ENCODE peak calls at places on chromosomes 11 and 22, in ten cellular contexts. V is CD8-positive, alpha-beta memory T cell; O is astrocyte of the spinal cord; F is MM.1S; X is brain microvascular endothelial cell; C is stomach; J is tibial artery; K is IMR-90; M is aorta; H is transverse colon. Z is an unnamed sample.

GRCh38 chr22:19823638-19824196 is 31.0 kb downstream of the GNB1L start:
- DNase-seq in V (no peak), M (no peak), K (no peak), F (peak), O (no peak), C (peak), J (no peak), X (no peak), H (no peak), Z (no peak)

GRCh38 chr11:19719960-19720359 is 7.3 kb downstream of the NAV2 start:
- DNase-seq in J (no peak), X (no peak), V (no peak), F (no peak), M (no peak), O (no peak), K (no peak), C (no peak), H (no peak), Z (no peak)

GRCh38 chr11:61841636-61842332 is 13.7 kb downstream of the FADS2 start:
- DNase-seq in M (no peak), V (no peak), H (no peak), O (no peak), K (no peak), C (no peak), F (no peak), X (no peak), J (no peak), Z (peak)

GRCh38 chr11:86116386-86116726 is 47.5 kb upstream of the PICALM start:
- DNase-seq in H (no peak), M (no peak), J (no peak), V (no peak), C (no peak), O (peak), X (peak), K (peak), F (peak), Z (no peak)

GRCh38 chr11:104968365-104968855 is at the start of gene CASP4:
- DNase-seq in M (no peak), V (peak), F (peak), K (peak), H (peak), C (no peak), J (no peak), O (peak), X (peak), Z (no peak)

GRCh38 chr22:37259540-37260029 is 15.5 kb upstream of the RAC2 start:
- DNase-seq in C (no peak), F (no peak), O (peak), X (peak), V (peak), H (no peak), K (peak), J (no peak), M (peak), Z (peak)

GRCh38 chr22:27213766-27214581 is 556.6 kb downstream of the MIAT start:
- DNase-seq in K (peak), J (peak), C (no peak), O (peak), X (peak), H (peak), V (no peak), F (no peak), M (peak), Z (no peak)

GRCh38 chr22:48866906-48867597 is 960.6 kb downstream of the BRD1 start:
- DNase-seq in J (no peak), M (no peak), F (no peak), H (no peak), X (no peak), V (no peak), K (no peak), O (no peak), C (no peak), Z (peak)

GRCh38 chr11:127789887-127790286 is 789.3 kb upstream of the KIRREL3 start:
- DNase-seq in O (no peak), V (no peak), C (no peak), H (peak), K (peak), M (no peak), X (peak), F (peak), J (no peak), Z (no peak)

GRCh38 chr11:41781441-41781840 is 322.0 kb upstream of the LRRC4C start:
- DNase-seq in X (no peak), H (no peak), O (no peak), K (no peak), M (no peak), J (no peak), F (no peak), V (no peak), C (no peak), Z (no peak)

GRCh38 chr22:16838073-16838472 is 12.9 kb upstream of the XKR3 start:
- DNase-seq in X (no peak), F (no peak), K (no peak), H (no peak), J (no peak), O (no peak), V (no peak), C (no peak), M (no peak), Z (no peak)

GRCh38 chr22:17767236-17768065 is 6.8 kb downstream of the BID start:
- DNase-seq in F (no peak), O (no peak), K (no peak), J (no peak), M (no peak), V (peak), H (no peak), C (no peak), X (no peak), Z (no peak)

GRCh38 chr22:50169774-50170341 is 673 bp upstream of the PANX2 start:
- DNase-seq in H (no peak), J (no peak), M (peak), F (peak), C (peak), K (no peak), V (no peak), O (no peak), X (no peak), Z (peak)

GRCh38 chr22:42178910-42179495 is 48.4 kb upstream of the CYP2D6 start:
- DNase-seq in C (no peak), M (no peak), O (no peak), F (no peak), V (no peak), X (no peak), H (no peak), K (no peak), J (no peak), Z (no peak)

GRCh38 chr22:18994780-18995711 is 59.0 kb upstream of the PRODH start:
- DNase-seq in J (no peak), V (no peak), H (no peak), M (no peak), O (no peak), K (no peak), C (no peak), X (no peak), F (no peak), Z (no peak)

GRCh38 chr11:94433049-94433448 is 31.8 kb upstream of the GPR83 start:
- DNase-seq in F (no peak), V (no peak), J (no peak), H (no peak), O (no peak), M (no peak), C (no peak), X (no peak), K (no peak), Z (no peak)

GRCh38 chr11:29333993-29334780 is 682.6 kb downstream of the KCNA4 start:
- DNase-seq in J (no peak), H (no peak), K (peak), X (peak), O (peak), C (no peak), M (no peak), V (no peak), F (peak), Z (no peak)

GRCh38 chr11:33182246-33182878 is 21.1 kb upstream of the CSTF3 start:
- DNase-seq in C (peak), O (no peak), M (no peak), V (no peak), J (no peak), K (no peak), X (no peak), H (peak), F (no peak), Z (no peak)

GRCh38 chr11:44823920-44824704 is 97.3 kb downstream of the TSPAN18 start:
- DNase-seq in K (no peak), O (no peak), V (no peak), F (no peak), H (no peak), C (no peak), J (no peak), X (no peak), M (no peak), Z (peak)

GRCh38 chr11:10309163-10310093 is 4.6 kb downstream of the ADM start:
- DNase-seq in X (peak), O (peak), M (peak), C (peak), H (peak), F (peak), K (peak), J (peak), V (no peak), Z (peak)

GRCh38 chr11:45163956-45164575 is 17.6 kb downstream of the PRDM11 start:
- DNase-seq in J (no peak), O (peak), V (no peak), X (no peak), K (peak), M (peak), F (no peak), C (no peak), H (no peak), Z (peak)

GRCh38 chr11:20754957-20755356 is 85.6 kb downstream of the NELL1 start:
- DNase-seq in X (no peak), H (no peak), M (no peak), O (no peak), K (no peak), J (no peak), V (no peak), F (no peak), C (no peak), Z (no peak)

DNA sequence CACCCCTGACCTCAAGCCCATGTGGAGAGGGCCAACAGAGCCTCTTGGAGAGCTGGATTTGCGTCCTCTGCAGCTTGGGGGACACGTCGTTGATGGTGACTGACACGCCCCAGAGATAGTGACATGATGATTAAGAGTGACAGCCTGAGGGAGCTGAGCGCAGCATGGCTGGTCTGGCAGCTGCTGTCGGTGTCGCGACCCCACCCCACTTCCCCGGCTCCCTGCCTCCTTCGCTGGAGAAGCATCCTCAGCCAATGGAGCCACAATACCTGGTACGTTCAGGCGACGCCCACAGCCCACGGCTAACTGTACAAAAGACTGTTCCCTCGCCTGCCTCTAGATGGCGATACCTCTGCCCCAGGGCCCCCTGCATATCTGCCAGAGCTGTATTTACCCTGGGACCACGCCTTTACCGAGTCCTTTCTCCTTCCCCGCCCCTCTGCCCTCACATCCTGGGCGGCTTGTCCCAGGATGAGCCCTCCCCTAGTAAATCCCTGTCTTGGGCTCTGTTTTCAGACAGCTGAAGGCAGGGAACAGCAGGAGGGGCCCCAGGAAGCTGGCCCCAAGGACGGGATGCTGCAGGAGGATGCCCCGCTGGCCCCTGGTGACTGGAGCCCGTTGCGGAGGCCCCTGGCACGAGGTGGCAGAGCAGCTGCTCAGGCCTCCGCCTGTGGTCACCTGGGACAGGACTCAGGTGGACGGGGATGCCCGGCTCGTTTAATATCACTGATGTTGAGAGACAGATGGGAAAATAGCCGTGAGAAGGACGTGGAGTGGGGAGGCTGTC is 90.6 kb downstream of the RPS6KA4 start:
- DNase-seq in J (peak), V (peak), X (peak), K (peak), O (peak), H (peak), C (peak), F (peak), M (peak), Z (peak)
- H3K4me3 ChIP-seq in J (peak), V (peak), X (no peak), K (no peak), O (no peak), H (peak), C (peak), F (peak), M (no peak), Z (peak)

DNA sequence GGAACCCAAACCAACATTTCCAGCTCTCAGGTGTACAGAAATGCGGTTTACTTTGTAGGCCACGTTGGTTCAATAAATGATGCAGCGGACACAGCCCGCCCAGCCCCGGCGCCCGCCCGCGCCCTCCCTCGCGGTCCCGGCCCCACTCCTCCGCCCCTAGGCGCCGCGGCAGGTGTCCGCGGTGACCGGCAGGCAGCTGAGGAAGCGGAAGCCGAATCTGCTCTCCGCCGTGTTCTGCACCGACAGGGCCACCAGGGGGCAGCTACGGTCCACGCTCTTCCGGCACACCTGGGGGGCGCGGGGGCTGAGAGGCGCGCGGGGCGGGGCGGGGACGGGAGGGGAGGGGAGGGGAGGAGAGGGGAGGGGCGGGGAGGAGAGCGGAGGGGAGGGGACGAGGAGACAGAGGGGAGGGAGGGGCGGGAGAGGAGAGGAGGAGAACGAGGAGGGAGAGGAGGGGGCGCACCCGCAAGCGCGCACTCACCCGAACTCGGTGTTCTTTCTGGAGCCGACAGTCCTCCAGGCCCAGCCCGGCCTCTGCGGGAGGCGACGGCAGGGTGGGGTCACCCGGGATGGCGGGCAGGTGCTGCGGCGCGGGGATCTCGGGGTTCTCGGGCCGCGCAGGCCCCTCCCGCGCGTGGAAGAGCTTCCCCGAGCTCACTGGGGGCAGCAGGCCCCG is 5.6 kb downstream of the LMNTD2 start:
- DNase-seq in V (peak), X (no peak), K (no peak), J (no peak), M (no peak), F (peak), C (peak), H (peak), O (peak), Z (peak)
- H3K4me3 ChIP-seq in V (peak), X (no peak), K (no peak), J (peak), M (no peak), F (peak), C (peak), H (peak), O (no peak), Z (peak)

DNA sequence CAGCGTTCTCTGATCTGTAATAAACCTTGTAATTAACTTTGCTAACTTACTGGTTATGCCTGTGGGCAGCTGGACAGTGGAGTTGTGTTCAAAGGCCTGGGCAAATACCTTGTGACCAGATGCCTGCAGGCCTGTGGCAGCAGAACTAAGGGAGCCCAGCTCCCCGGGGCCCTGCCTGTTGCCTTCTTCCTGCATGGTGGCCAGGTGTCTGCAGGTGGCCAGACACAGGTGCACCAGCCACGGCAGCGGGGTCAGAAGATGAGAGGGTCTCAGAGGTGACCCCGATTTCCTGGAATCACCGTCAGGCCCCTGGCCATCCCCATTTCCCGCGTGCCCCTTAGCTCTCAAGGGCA is 127.2 kb downstream of the OSBP2 start:
- DNase-seq in C (no peak), J (no peak), V (no peak), X (no peak), K (no peak), O (no peak), M (no peak), H (no peak), F (no peak), Z (no peak)
- H3K4me3 ChIP-seq in C (peak), J (no peak), V (no peak), X (peak), K (peak), O (peak), M (no peak), H (peak), F (no peak), Z (peak)

DNA sequence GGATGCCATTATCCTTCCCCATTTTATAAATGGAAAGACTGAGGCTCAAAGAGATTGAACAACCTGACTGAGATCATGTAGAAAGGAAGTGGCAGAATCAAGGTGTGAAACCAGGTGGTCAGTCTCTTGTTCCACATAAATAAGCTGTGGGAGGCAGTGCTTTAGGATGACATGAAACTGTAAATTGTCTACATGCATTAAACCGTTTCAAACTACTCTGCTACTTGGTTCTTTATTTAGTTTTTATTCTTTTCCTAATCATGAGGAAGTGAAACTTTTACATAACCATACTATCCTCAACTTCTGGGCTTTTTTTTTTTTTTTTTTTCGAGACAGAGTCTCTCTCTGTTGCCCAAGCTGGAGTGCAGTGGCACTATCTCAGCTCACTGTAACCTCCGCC is 34.9 kb downstream of the CADM1 start:
- DNase-seq in H (no peak), F (peak), X (no peak), C (no peak), K (no peak), O (no peak), J (no peak), V (no peak), M (no peak), Z (no peak)
- H3K4me3 ChIP-seq in H (no peak), F (no peak), X (no peak), C (no peak), K (no peak), O (no peak), J (no peak), V (no peak), M (no peak), Z (no peak)

GRCh38 chr22:40534379-40535188 is 101.9 kb downstream of the MRTFA start:
- DNase-seq in F (no peak), H (no peak), M (no peak), K (peak), X (peak), V (no peak), O (peak), C (no peak), J (no peak), Z (no peak)
- H3K4me3 ChIP-seq in F (no peak), H (peak), M (no peak), K (no peak), X (no peak), V (no peak), O (no peak), C (no peak), J (peak), Z (no peak)